ENCODE peak calls at places on chromosomes 11 and 22, in nine cellular contexts. C, V, F, N, M, I, Z, T and J are unnamed samples.
A peak's percentile ranks its signal among the peaks of the same experiment; 100 is the strongest.

GRCh38 chr11:93350835-93351234 is 20.3 kb downstream of the DEUP1 start:
- DNase-seq in M (no peak), Z (no peak), T (no peak), C (no peak), F (no peak), V (no peak), I (no peak), N (no peak), J (no peak)

GRCh38 chr22:49107961-49108530 is 719.6 kb downstream of the BRD1 start:
- DNase-seq in Z (no peak), N (no peak), C (no peak), V (no peak), M (no peak), I (no peak), F (no peak), T (no peak), J (no peak)

GRCh38 chr11:36241512-36241911 is 47.7 kb downstream of the COMMD9 start:
- DNase-seq in V (no peak), I (no peak), M (no peak), F (no peak), T (no peak), Z (no peak), C (no peak), N (no peak), J (no peak)

GRCh38 chr11:77602385-77603105 is 12.8 kb downstream of the AQP11 start:
- DNase-seq in M (no peak), I (no peak), C (no peak), Z (no peak), T (peak; percentile 93), N (no peak), F (peak; percentile 89), V (no peak), J (no peak)

GRCh38 chr22:43789452-43789851 is 22.7 kb downstream of the EFCAB6 start:
- DNase-seq in F (peak; percentile 94), Z (no peak), I (no peak), M (no peak), C (no peak), V (no peak), T (peak; percentile 98), N (no peak), J (no peak)

GRCh38 chr22:28938286-28938833 is 55.0 kb downstream of the ZNRF3 start:
- DNase-seq in C (no peak), I (no peak), V (no peak), F (no peak), Z (no peak), N (no peak), M (no peak), T (no peak), J (no peak)

GRCh38 chr22:31243339-31244043 is 31.4 kb downstream of the LIMK2 start:
- DNase-seq in F (peak; percentile 89), M (no peak), V (no peak), N (no peak), C (no peak), Z (no peak), I (no peak), T (peak; percentile 78), J (no peak)

GRCh38 chr11:92752122-92752521 is 217.3 kb upstream of the MTNR1B start:
- DNase-seq in V (no peak), M (no peak), F (no peak), N (no peak), I (no peak), Z (no peak), C (no peak), T (no peak), J (no peak)

GRCh38 chr22:44329179-44329796 is 16.5 kb upstream of the SHISAL1 start:
- DNase-seq in I (no peak), V (no peak), N (no peak), T (no peak), Z (no peak), F (no peak), M (no peak), C (no peak), J (no peak)

GRCh38 chr11:12724301-12725046 is 50.3 kb downstream of the TEAD1 start:
- DNase-seq in M (no peak), C (peak; percentile 75), V (peak; percentile 95), N (no peak), T (peak; percentile 90), F (peak; percentile 92), I (no peak), Z (no peak), J (no peak)

GRCh38 chr22:44712962-44713361 is 11.0 kb downstream of the PRR5 start:
- DNase-seq in C (no peak), M (no peak), T (no peak), I (no peak), V (no peak), N (no peak), F (no peak), Z (no peak), J (no peak)

GRCh38 chr11:128956401-128957203 is 13.9 kb upstream of the TP53AIP1 start:
- DNase-seq in C (no peak), F (peak; percentile 64), Z (no peak), I (no peak), T (peak; percentile 57), N (peak; percentile 37), M (no peak), V (peak; percentile 91), J (no peak)

GRCh38 chr11:45606514-45607024 is 58.9 kb downstream of the CHST1 start:
- DNase-seq in C (no peak), N (no peak), V (peak; percentile 93), I (no peak), Z (no peak), M (no peak), T (no peak), F (no peak), J (peak; percentile 22)

GRCh38 chr22:42371112-42371900 is 60.9 kb downstream of the NFAM1 start:
- DNase-seq in F (no peak), T (no peak), Z (no peak), V (peak; percentile 43), I (peak; percentile 53), C (no peak), M (no peak), N (no peak), J (no peak)

GRCh38 chr11:81963018-81963417 is 770.6 kb downstream of the FAM181B start:
- DNase-seq in C (no peak), Z (no peak), M (no peak), F (no peak), N (no peak), I (no peak), V (peak; percentile 41), T (no peak), J (no peak)

GRCh38 chr11:74134661-74135515 is 35.9 kb downstream of the C2CD3 start:
- DNase-seq in T (peak; percentile 45), M (no peak), N (no peak), F (peak; percentile 94), C (no peak), Z (no peak), I (no peak), V (no peak), J (no peak)

GRCh38 chr11:61855939-61856730 is 28.0 kb downstream of the FADS2 start:
- DNase-seq in V (no peak), I (no peak), Z (no peak), T (no peak), M (no peak), C (no peak), F (no peak), N (no peak), J (no peak)

GRCh38 chr11:65445101-65445603 is 22.6 kb downstream of the NEAT1 start:
- DNase-seq in N (no peak), C (no peak), T (peak; percentile 32), Z (no peak), V (no peak), M (no peak), F (peak; percentile 41), I (peak; percentile 77), J (no peak)

GRCh38 chr11:62064221-62064620 is 59.6 kb upstream of the INCENP start:
- DNase-seq in V (no peak), I (no peak), T (no peak), M (no peak), Z (no peak), N (no peak), C (no peak), F (no peak), J (no peak)

GRCh38 chr22:22397292-22397870 is 111.2 kb downstream of the ZNF280B start:
- DNase-seq in V (peak; percentile 15), N (no peak), C (no peak), T (peak; percentile 16), F (peak; percentile 21), Z (no peak), M (no peak), I (no peak), J (peak; percentile 35)

GRCh38 chr11:26229270-26229669 is 102.7 kb upstream of the ANO3 start:
- DNase-seq in I (no peak), T (peak; percentile 79), Z (no peak), C (no peak), F (peak; percentile 60), V (no peak), N (no peak), M (no peak), J (no peak)

GRCh38 chr11:72534859-72535547 is 100.7 kb upstream of the CLPB start:
- DNase-seq in M (no peak), N (no peak), Z (no peak), T (peak; percentile 30), F (no peak), I (no peak), V (peak; percentile 73), C (no peak), J (no peak)

GRCh38 chr11:47449541-47449940 is 605 bp upstream of the RAPSN start:
- DNase-seq in I (no peak), C (no peak), F (no peak), T (no peak), V (no peak), Z (no peak), N (no peak), M (no peak), J (no peak)
- H3K27ac ChIP-seq in I (no peak overlapping the region), C (no peak overlapping the region), F (no peak overlapping the region), T (no peak overlapping the region), V (no peak overlapping the region), Z (no peak overlapping the region), N (no peak overlapping the region), M (no peak overlapping the region), J (no peak overlapping the region)

GRCh38 chr11:2694495-2694894 is 5.3 kb downstream of the KCNQ1OT1 start:
- DNase-seq in V (no peak), N (no peak), F (no peak), M (no peak), Z (no peak), T (no peak), I (no peak), C (no peak), J (no peak)
- H3K27ac ChIP-seq in V (peak overlapping the region; percentile 95), N (no peak overlapping the region), F (no peak overlapping the region), M (no peak overlapping the region), Z (no peak overlapping the region), T (no peak overlapping the region), I (no peak overlapping the region), C (no peak overlapping the region), J (no peak overlapping the region)

GRCh38 chr11:1531961-1532586 is 40.0 kb downstream of the DUSP8 start:
- DNase-seq in I (peak; percentile 73), F (peak; percentile 79), T (peak; percentile 73), V (no peak), Z (no peak), N (no peak), M (no peak), C (no peak), J (no peak)
- H3K27ac ChIP-seq in I (peak overlapping the region; percentile 5), F (peak overlapping the region; percentile 68), T (peak overlapping the region; percentile 37), V (no peak overlapping the region), Z (no peak overlapping the region), N (no peak overlapping the region), M (no peak overlapping the region), C (peak overlapping the region; percentile 75), J (peak overlapping the region; percentile 62)

GRCh38 chr11:15839061-15839460 is 517.3 kb downstream of the SOX6 start:
- DNase-seq in Z (no peak), F (no peak), I (no peak), T (no peak), C (no peak), M (no peak), V (no peak), N (no peak), J (no peak)
- H3K27ac ChIP-seq in Z (no peak overlapping the region), F (no peak overlapping the region), I (no peak overlapping the region), T (no peak overlapping the region), C (no peak overlapping the region), M (no peak overlapping the region), V (no peak overlapping the region), N (no peak overlapping the region), J (no peak overlapping the region)